ENCODE peak calls at places on chromosomes 11 and 22, in ten cellular contexts. C is bronchial epithelial cell; J is MV-4-11; M is Ammon's horn; U is activated T-cell treated with anti-CD3 and anti-CD28 coated beads, Interleukin-2, amount 50 U/mL, for 72 hours; V is CD8-positive, alpha-beta T cell; S is effector CD4-positive, alpha-beta T cell; B is HFFc6; W is fibroblast of lung; T is pancreas. E is an unnamed sample.

GRCh38 chr11:78319453-78319955 is 98.1 kb downstream of the GAB2 start:
- DNase-seq in C (no peak), J (no peak), M (no peak), U (no peak), V (no peak), S (no peak), B (peak), W (peak), T (no peak), E (no peak)

GRCh38 chr11:60301178-60301577 is 20.7 kb downstream of the MS4A4A start:
- DNase-seq in C (no peak), J (peak), M (no peak), U (no peak), V (no peak), S (no peak), B (no peak), W (no peak), T (no peak), E (no peak)

GRCh38 chr22:21710156-21710555 is 25.4 kb downstream of the YPEL1 start:
- DNase-seq in C (peak), J (no peak), M (no peak), U (no peak), V (no peak), S (no peak), B (peak), W (no peak), T (no peak), E (no peak)

GRCh38 chr11:102241026-102241425 is 76.3 kb upstream of the BIRC3 start:
- DNase-seq in C (no peak), J (no peak), M (no peak), U (no peak), V (no peak), S (no peak), B (peak), W (peak), T (no peak), E (no peak)

GRCh38 chr11:34926101-34926830 is 9.8 kb downstream of the PDHX start:
- DNase-seq in C (peak), J (peak), M (peak), U (peak), V (no peak), S (peak), B (peak), W (peak), T (no peak), E (peak)

GRCh38 chr11:27234043-27234668 is 128.9 kb downstream of the CCDC34 start:
- DNase-seq in C (peak), J (peak), M (peak), U (no peak), V (no peak), S (no peak), B (peak), W (peak), T (no peak), E (no peak)

GRCh38 chr22:26579331-26579886 is 10.5 kb downstream of the TPST2 start:
- DNase-seq in C (no peak), J (peak), M (peak), U (peak), V (peak), S (peak), B (no peak), W (no peak), T (no peak), E (peak)

GRCh38 chr11:116990061-116990473 is 108.2 kb downstream of the SIK3 start:
- DNase-seq in C (peak), J (no peak), M (no peak), U (no peak), V (no peak), S (no peak), B (peak), W (peak), T (no peak), E (no peak)

GRCh38 chr22:27634043-27634442 is 167.5 kb downstream of the MN1 start:
- DNase-seq in C (no peak), J (no peak), M (no peak), U (no peak), V (no peak), S (no peak), B (no peak), W (no peak), T (no peak), E (no peak)

GRCh38 chr11:102118937-102119336 is 8.7 kb downstream of the YAP1 start:
- DNase-seq in C (no peak), J (no peak), M (no peak), U (no peak), V (no peak), S (no peak), B (no peak), W (no peak), T (no peak), E (no peak)

GRCh38 chr11:8722156-8722555 is 39.6 kb downstream of the RPL27A start:
- DNase-seq in C (no peak), J (no peak), M (no peak), U (no peak), V (no peak), S (no peak), B (peak), W (peak), T (no peak), E (no peak)

GRCh38 chr11:132424433-132424832 is 1054.0 kb downstream of the NTM start:
- DNase-seq in C (no peak), J (no peak), M (no peak), U (no peak), V (no peak), S (no peak), B (no peak), W (no peak), T (no peak), E (no peak)

GRCh38 chr11:3123316-3123715 is 41.8 kb downstream of the OSBPL5 start:
- DNase-seq in C (no peak), J (no peak), M (peak), U (no peak), V (no peak), S (no peak), B (no peak), W (peak), T (no peak), E (no peak)

GRCh38 chr11:116578971-116579687 is 193.7 kb downstream of the BUD13 start:
- DNase-seq in C (no peak), J (no peak), M (peak), U (no peak), V (no peak), S (no peak), B (no peak), W (no peak), T (no peak), E (no peak)

GRCh38 chr11:34972892-34973291 is 56.5 kb downstream of the PDHX start:
- DNase-seq in C (no peak), J (no peak), M (no peak), U (no peak), V (no peak), S (no peak), B (peak), W (peak), T (no peak), E (no peak)

GRCh38 chr11:114166897-114167323 is 107.4 kb downstream of the ZBTB16 start:
- DNase-seq in C (peak), J (peak), M (peak), U (no peak), V (no peak), S (no peak), B (peak), W (peak), T (no peak), E (no peak)

GRCh38 chr22:43004362-43005035 is 10.4 kb downstream of the PACSIN2 start:
- DNase-seq in C (no peak), J (peak), M (no peak), U (no peak), V (no peak), S (no peak), B (peak), W (peak), T (no peak), E (no peak)

GRCh38 chr11:58647141-58647699 is 24.8 kb downstream of the CNTF start:
- DNase-seq in C (no peak), J (no peak), M (no peak), U (no peak), V (no peak), S (no peak), B (no peak), W (no peak), T (no peak), E (no peak)

GRCh38 chr11:95231881-95232605 is 1.0 kb upstream of the SESN3 start:
- DNase-seq in C (peak), J (peak), M (peak), U (peak), V (peak), S (peak), B (no peak), W (peak), T (peak), E (no peak)

GRCh38 chr11:36007127-36007824 is 63.4 kb downstream of the LDLRAD3 start:
- DNase-seq in C (peak), J (no peak), M (no peak), U (no peak), V (no peak), S (no peak), B (no peak), W (no peak), T (no peak), E (no peak)

GRCh38 chr11:45665206-45665932 is at the start of gene CHST1:
- DNase-seq in C (no peak), J (no peak), M (peak), U (peak), V (no peak), S (no peak), B (no peak), W (peak), T (peak), E (no peak)

GRCh38 chr11:73464347-73464746 is 88.1 kb downstream of the RELT start:
- DNase-seq in C (no peak), J (no peak), M (no peak), U (no peak), V (no peak), S (no peak), B (no peak), W (peak), T (no peak), E (no peak)

GRCh38 chr11:44708523-44709280 is 18.1 kb upstream of the TSPAN18 start:
- DNase-seq in C (no peak), J (no peak), M (no peak), U (no peak), V (no peak), S (no peak), B (no peak), W (peak), T (no peak), E (no peak)

GRCh38 chr11:13486926-13487660 is 8.7 kb downstream of the PTH start:
- DNase-seq in C (peak), J (no peak), M (no peak), U (peak), V (peak), S (peak), B (no peak), W (no peak), T (peak), E (no peak)

GRCh38 chr11:17575431-17576425 is 28.7 kb downstream of the OTOG start:
- DNase-seq in C (no peak), J (no peak), M (no peak), U (no peak), V (no peak), S (no peak), B (no peak), W (no peak), T (no peak), E (no peak)

GRCh38 chr22:42648368-42649260 is 578 bp downstream of the CYB5R3 start:
- DNase-seq in C (peak), J (peak), M (peak), U (peak), V (no peak), S (peak), B (no peak), W (peak), T (peak), E (no peak)

GRCh38 chr11:121891134-121891533 is 224.9 kb downstream of the BLID start:
- DNase-seq in C (no peak), J (peak), M (no peak), U (no peak), V (no peak), S (no peak), B (no peak), W (no peak), T (no peak), E (no peak)

GRCh38 chr22:44597616-44598015 is 99.6 kb upstream of the RTL6 start:
- DNase-seq in C (no peak), J (no peak), M (peak), U (no peak), V (no peak), S (no peak), B (peak), W (no peak), T (no peak), E (no peak)

GRCh38 chr11:130816941-130817607 is 99.2 kb downstream of the SNX19 start:
- DNase-seq in C (no peak), J (no peak), M (no peak), U (no peak), V (no peak), S (no peak), B (no peak), W (no peak), T (peak), E (no peak)

GRCh38 chr11:628056-628455 is 1.1 kb upstream of the SCT start:
- DNase-seq in C (no peak), J (no peak), M (no peak), U (no peak), V (no peak), S (no peak), B (no peak), W (no peak), T (no peak), E (no peak)

GRCh38 chr11:32829680-32830412 is at the start of gene PRRG4:
- DNase-seq in C (peak), J (peak), M (peak), U (peak), V (no peak), S (peak), B (no peak), W (peak), T (peak), E (peak)

GRCh38 chr11:22304337-22304961 is 33.7 kb upstream of the SLC17A6 start:
- DNase-seq in C (peak), J (peak), M (peak), U (no peak), V (no peak), S (no peak), B (peak), W (peak), T (no peak), E (peak)

GRCh38 chr11:8325905-8326304 is 62.2 kb upstream of the LMO1 start:
- DNase-seq in C (no peak), J (no peak), M (no peak), U (no peak), V (no peak), S (no peak), B (no peak), W (no peak), T (no peak), E (no peak)